ENCODE peak calls at places on chromosomes 6 and 20, in four cellular contexts. One of them, this sample, is unnamed.
A peak's percentile ranks its signal among the peaks of the same experiment; 100 is the strongest.

GRCh38 chr6:313917-314316 is 21.6 kb downstream of the DUSP22 start:
- DNase-seq in heart right ventricle: no peak
- DNase-seq in psoas muscle: no peak
- DNase-seq in heart left ventricle: no peak
- DNase-seq in this sample: no peak

GRCh38 chr6:16168858-16169257 is 40.0 kb downstream of the MYLIP start:
- DNase-seq in heart right ventricle: no peak
- DNase-seq in psoas muscle: no peak
- DNase-seq in heart left ventricle: no peak
- DNase-seq in this sample: no peak

GRCh38 chr6:164763788-164764187 is 545.6 kb downstream of the C6orf118 start:
- DNase-seq in heart right ventricle: no peak
- DNase-seq in psoas muscle: no peak
- DNase-seq in heart left ventricle: no peak
- DNase-seq in this sample: no peak

GRCh38 chr6:159727717-159728440 is 573 bp downstream of the WTAP start:
- DNase-seq in heart right ventricle: no peak
- DNase-seq in psoas muscle: no peak
- DNase-seq in heart left ventricle: no peak
- DNase-seq in this sample: no peak

GRCh38 chr6:26223213-26223612 is 136.0 kb downstream of the HFE start:
- DNase-seq in heart right ventricle: no peak
- DNase-seq in psoas muscle: no peak
- DNase-seq in heart left ventricle: no peak
- DNase-seq in this sample: no peak

GRCh38 chr6:27541212-27541931 is 68.5 kb upstream of the ZNF184 start:
- DNase-seq in heart right ventricle: no peak
- DNase-seq in psoas muscle: no peak
- DNase-seq in heart left ventricle: no peak
- DNase-seq in this sample: no peak

GRCh38 chr20:19757973-19758887 is at the start of gene RIN2:
- DNase-seq in heart right ventricle: peak; percentile 89
- DNase-seq in psoas muscle: peak; percentile 88
- DNase-seq in heart left ventricle: peak; percentile 91
- DNase-seq in this sample: peak; percentile 54

GRCh38 chr20:49219924-49220831 is 962 bp downstream of the DDX27 start:
- DNase-seq in heart right ventricle: peak; percentile 27
- DNase-seq in psoas muscle: no peak
- DNase-seq in heart left ventricle: no peak
- DNase-seq in this sample: no peak

GRCh38 chr20:47317127-47317895 is 39.2 kb downstream of the ZMYND8 start:
- DNase-seq in heart right ventricle: peak; percentile 73
- DNase-seq in psoas muscle: peak; percentile 90
- DNase-seq in heart left ventricle: peak; percentile 85
- DNase-seq in this sample: peak; percentile 42

GRCh38 chr6:73062121-73062520 is 163.2 kb downstream of the KHDC1L start:
- DNase-seq in heart right ventricle: no peak
- DNase-seq in psoas muscle: no peak
- DNase-seq in heart left ventricle: no peak
- DNase-seq in this sample: no peak

GRCh38 chr6:169780571-169781091 is 29.2 kb downstream of the ERMARD start:
- DNase-seq in heart right ventricle: no peak
- DNase-seq in psoas muscle: no peak
- DNase-seq in heart left ventricle: no peak
- DNase-seq in this sample: no peak

GRCh38 chr6:72245565-72245964 is 359.2 kb downstream of the RIMS1 start:
- DNase-seq in heart right ventricle: no peak
- DNase-seq in psoas muscle: no peak
- DNase-seq in heart left ventricle: no peak
- DNase-seq in this sample: no peak

GRCh38 chr6:146526192-146526591 is 17.4 kb upstream of the RAB32 start:
- DNase-seq in heart right ventricle: no peak
- DNase-seq in psoas muscle: no peak
- DNase-seq in heart left ventricle: no peak
- DNase-seq in this sample: no peak

GRCh38 chr6:167252271-167252670 is 38.8 kb upstream of the UNC93A start:
- DNase-seq in heart right ventricle: no peak
- DNase-seq in psoas muscle: no peak
- DNase-seq in heart left ventricle: no peak
- DNase-seq in this sample: no peak

GRCh38 chr20:32902456-32903420 is 44.0 kb downstream of the EFCAB8 start:
- DNase-seq in heart right ventricle: peak; percentile 41
- DNase-seq in psoas muscle: peak; percentile 46
- DNase-seq in heart left ventricle: peak; percentile 75
- DNase-seq in this sample: no peak

GRCh38 chr6:137370871-137371633 is 123.1 kb downstream of the OLIG3 start:
- DNase-seq in heart right ventricle: no peak
- DNase-seq in psoas muscle: no peak
- DNase-seq in heart left ventricle: no peak
- DNase-seq in this sample: no peak

GRCh38 chr20:3420211-3420707 is 12.8 kb upstream of the DNAAF9 start:
- DNase-seq in heart right ventricle: no peak
- DNase-seq in psoas muscle: peak; percentile 37
- DNase-seq in heart left ventricle: no peak
- DNase-seq in this sample: peak; percentile 8

GRCh38 chr6:82987951-82988350 is 77.7 kb downstream of the UBE3D start:
- DNase-seq in heart right ventricle: no peak
- DNase-seq in psoas muscle: no peak
- DNase-seq in heart left ventricle: no peak
- DNase-seq in this sample: no peak

GRCh38 chr6:2773450-2773849 is 8.3 kb downstream of the WRNIP1 start:
- DNase-seq in heart right ventricle: no peak
- DNase-seq in psoas muscle: no peak
- DNase-seq in heart left ventricle: no peak
- DNase-seq in this sample: no peak

GRCh38 chr6:122422003-122422402 is 22.6 kb downstream of the HSF2 start:
- DNase-seq in heart right ventricle: no peak
- DNase-seq in psoas muscle: no peak
- DNase-seq in heart left ventricle: no peak
- DNase-seq in this sample: no peak

GRCh38 chr6:84424956-84425355 is 197.5 kb upstream of the CEP162 start:
- DNase-seq in heart right ventricle: no peak
- DNase-seq in psoas muscle: no peak
- DNase-seq in heart left ventricle: no peak
- DNase-seq in this sample: no peak

GRCh38 chr6:137827977-137828815 is 38.9 kb upstream of the TNFAIP3 start:
- DNase-seq in heart right ventricle: no peak
- DNase-seq in psoas muscle: no peak
- DNase-seq in heart left ventricle: no peak
- DNase-seq in this sample: no peak

GRCh38 chr6:14950970-14951276 is 294.9 kb upstream of the JARID2 start:
- DNase-seq in heart right ventricle: no peak
- DNase-seq in psoas muscle: no peak
- DNase-seq in heart left ventricle: no peak
- DNase-seq in this sample: no peak

GRCh38 chr6:64334646-64335045 is 699.0 kb downstream of the PHF3 start:
- DNase-seq in heart right ventricle: no peak
- DNase-seq in psoas muscle: no peak
- DNase-seq in heart left ventricle: no peak
- DNase-seq in this sample: no peak

GRCh38 chr6:115643762-115644161 is 416.9 kb downstream of the FRK start:
- DNase-seq in heart right ventricle: no peak
- DNase-seq in psoas muscle: no peak
- DNase-seq in heart left ventricle: no peak
- DNase-seq in this sample: no peak

GRCh38 chr6:90478789-90479602 is 107.9 kb downstream of the MAP3K7 start:
- DNase-seq in heart right ventricle: peak; percentile 70
- DNase-seq in psoas muscle: peak; percentile 90
- DNase-seq in heart left ventricle: peak; percentile 84
- DNase-seq in this sample: peak; percentile 82

GRCh38 chr6:658244-658643 is 1.3 kb upstream of the HUS1B start:
- DNase-seq in heart right ventricle: no peak
- DNase-seq in psoas muscle: no peak
- DNase-seq in heart left ventricle: no peak
- DNase-seq in this sample: no peak

GRCh38 chr20:50628326-50628725 is 63.0 kb downstream of the RIPOR3 start:
- DNase-seq in heart right ventricle: no peak
- DNase-seq in psoas muscle: no peak
- DNase-seq in heart left ventricle: no peak
- DNase-seq in this sample: no peak

GRCh38 chr6:170160628-170161611 is 130.0 kb downstream of the DLL1 start:
- DNase-seq in heart right ventricle: no peak
- DNase-seq in psoas muscle: no peak
- DNase-seq in heart left ventricle: no peak
- DNase-seq in this sample: no peak

GRCh38 chr6:154806804-154807203 is 73.6 kb downstream of the SCAF8 start:
- DNase-seq in heart right ventricle: no peak
- DNase-seq in psoas muscle: no peak
- DNase-seq in heart left ventricle: no peak
- DNase-seq in this sample: no peak

DNA sequence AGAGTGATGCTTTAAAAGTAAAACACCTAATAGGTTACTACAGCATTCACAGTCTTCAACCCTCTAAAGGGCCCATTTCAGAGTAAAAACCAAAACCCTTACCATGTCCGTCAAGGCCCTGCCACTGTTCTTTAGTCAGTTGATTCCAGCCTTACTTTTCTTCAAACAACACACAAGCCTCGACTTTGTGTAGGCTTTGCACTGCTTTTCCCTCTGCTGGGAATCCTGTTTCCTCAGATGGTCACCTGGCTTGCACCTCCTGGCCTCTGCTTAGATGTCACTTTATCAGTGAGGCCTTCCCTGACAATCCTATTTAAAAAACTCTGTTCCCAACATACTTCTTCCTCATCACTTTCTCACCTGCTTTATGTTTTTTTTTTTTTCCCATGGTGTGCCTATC is 77.1 kb upstream of the FLRT3 start:
- DNase-seq in heart right ventricle: no peak
- DNase-seq in psoas muscle: no peak
- DNase-seq in heart left ventricle: no peak
- DNase-seq in this sample: no peak
- H3K27ac ChIP-seq in heart right ventricle: no peak overlapping the region
- H3K27ac ChIP-seq in psoas muscle: no peak overlapping the region
- H3K27ac ChIP-seq in heart left ventricle: no peak overlapping the region
- H3K27ac ChIP-seq in this sample: no peak overlapping the region

GRCh38 chr6:29942275-29943052 is at the start of gene HLA-A:
- DNase-seq in heart right ventricle: peak; percentile 91
- DNase-seq in psoas muscle: peak; percentile 91
- DNase-seq in heart left ventricle: peak; percentile 95
- DNase-seq in this sample: peak; percentile 60

GRCh38 chr6:29943053-29943966 is 978 bp downstream of the HLA-A start:
- DNase-seq in heart right ventricle: peak; percentile 32
- DNase-seq in psoas muscle: no peak
- DNase-seq in heart left ventricle: no peak
- DNase-seq in this sample: no peak

GRCh38 chr6:29941006-29941405 is 1.3 kb upstream of the HLA-A start:
- DNase-seq in heart right ventricle: no peak
- DNase-seq in psoas muscle: no peak
- DNase-seq in heart left ventricle: no peak
- DNase-seq in this sample: no peak

GRCh38 chr6:29941916-29942274 is 437 bp upstream of the HLA-A start:
- DNase-seq in heart right ventricle: no peak
- DNase-seq in psoas muscle: no peak
- DNase-seq in heart left ventricle: no peak
- DNase-seq in this sample: no peak

DNA sequence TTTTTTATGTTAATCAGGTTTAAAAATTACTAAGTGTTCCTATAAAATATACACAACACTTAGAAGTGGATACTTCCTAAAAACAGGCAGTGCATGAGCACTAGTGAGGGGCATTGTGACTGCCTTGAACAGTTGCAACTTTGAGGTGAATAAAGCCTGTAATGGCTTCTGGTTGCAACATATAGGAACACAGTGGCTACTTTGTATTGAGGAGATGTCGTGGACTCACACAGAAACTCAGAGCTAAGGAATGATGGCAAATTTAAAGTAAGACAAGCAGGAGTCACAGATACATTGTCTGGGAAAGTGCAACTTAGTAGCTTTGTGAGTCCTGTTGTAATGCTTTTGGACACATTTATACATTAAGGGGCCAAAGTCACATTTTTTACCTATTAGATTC is 856 bp upstream of the HLA-A start:
- DNase-seq in heart right ventricle: no peak
- DNase-seq in psoas muscle: no peak
- DNase-seq in heart left ventricle: no peak
- DNase-seq in this sample: no peak
- H3K27ac ChIP-seq in heart right ventricle: peak overlapping the region; percentile 95
- H3K27ac ChIP-seq in psoas muscle: peak overlapping the region; percentile 80
- H3K27ac ChIP-seq in heart left ventricle: peak overlapping the region; percentile 79
- H3K27ac ChIP-seq in this sample: no peak overlapping the region

GRCh38 chr6:44493593-44493992 is 106.1 kb downstream of the CDC5L start:
- DNase-seq in heart right ventricle: no peak
- DNase-seq in psoas muscle: no peak
- DNase-seq in heart left ventricle: no peak
- DNase-seq in this sample: no peak

GRCh38 chr6:44495036-44495901 is 107.8 kb downstream of the CDC5L start:
- DNase-seq in heart right ventricle: no peak
- DNase-seq in psoas muscle: no peak
- DNase-seq in heart left ventricle: no peak
- DNase-seq in this sample: no peak

GRCh38 chr6:44489912-44490604 is 102.6 kb downstream of the CDC5L start:
- DNase-seq in heart right ventricle: no peak
- DNase-seq in psoas muscle: peak; percentile 32
- DNase-seq in heart left ventricle: no peak
- DNase-seq in this sample: no peak

GRCh38 chr6:44494011-44494501 is 106.5 kb downstream of the CDC5L start:
- DNase-seq in heart right ventricle: no peak
- DNase-seq in psoas muscle: no peak
- DNase-seq in heart left ventricle: no peak
- DNase-seq in this sample: no peak

GRCh38 chr6:44493132-44493531 is 105.6 kb downstream of the CDC5L start:
- DNase-seq in heart right ventricle: no peak
- DNase-seq in psoas muscle: no peak
- DNase-seq in heart left ventricle: no peak
- DNase-seq in this sample: no peak
- H3K27ac ChIP-seq in heart right ventricle: no peak overlapping the region
- H3K27ac ChIP-seq in psoas muscle: no peak overlapping the region
- H3K27ac ChIP-seq in heart left ventricle: no peak overlapping the region
- H3K27ac ChIP-seq in this sample: no peak overlapping the region

GRCh38 chr6:126145386-126145785 is 159.0 kb downstream of the TRMT11 start:
- DNase-seq in heart right ventricle: no peak
- DNase-seq in psoas muscle: no peak
- DNase-seq in heart left ventricle: no peak
- DNase-seq in this sample: no peak
- H3K27ac ChIP-seq in heart right ventricle: no peak overlapping the region
- H3K27ac ChIP-seq in psoas muscle: no peak overlapping the region
- H3K27ac ChIP-seq in heart left ventricle: no peak overlapping the region
- H3K27ac ChIP-seq in this sample: no peak overlapping the region

DNA sequence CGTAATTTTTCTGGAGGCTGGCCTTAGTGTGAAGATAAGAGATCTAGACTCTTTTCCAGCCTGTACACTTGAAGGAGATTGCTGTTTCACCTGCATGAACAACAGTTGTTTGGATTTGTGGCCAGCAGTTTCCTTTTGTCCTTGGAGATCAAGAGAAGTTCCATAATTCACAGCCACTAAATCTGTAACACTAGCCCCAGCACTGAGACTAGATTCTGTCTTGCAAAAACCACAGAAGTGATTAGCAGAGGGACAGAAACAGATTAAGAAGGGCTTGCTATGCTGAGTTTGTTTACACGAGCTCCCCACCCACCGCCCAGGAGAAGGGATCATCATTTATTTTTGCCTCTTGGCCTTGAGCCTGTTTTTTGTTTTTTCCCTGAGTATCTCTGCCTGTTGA is 93.2 kb upstream of the SOX4 start:
- DNase-seq in heart right ventricle: no peak
- DNase-seq in psoas muscle: no peak
- DNase-seq in heart left ventricle: no peak
- DNase-seq in this sample: no peak
- H3K27ac ChIP-seq in heart right ventricle: no peak overlapping the region
- H3K27ac ChIP-seq in psoas muscle: peak overlapping the region; percentile 64
- H3K27ac ChIP-seq in heart left ventricle: no peak overlapping the region
- H3K27ac ChIP-seq in this sample: no peak overlapping the region

GRCh38 chr6:133568970-133569889 is 319.7 kb upstream of the TCF21 start:
- DNase-seq in heart right ventricle: no peak
- DNase-seq in psoas muscle: peak; percentile 16
- DNase-seq in heart left ventricle: no peak
- DNase-seq in this sample: peak; percentile 64
- H3K27ac ChIP-seq in heart right ventricle: no peak overlapping the region
- H3K27ac ChIP-seq in psoas muscle: peak overlapping the region; percentile 63
- H3K27ac ChIP-seq in heart left ventricle: peak overlapping the region; percentile 8
- H3K27ac ChIP-seq in this sample: no peak overlapping the region

This sample was measured in caudate nucleus.